ENCODE peak calls at places on chromosomes 7 and 10, in six cellular contexts. Y is heart right ventricle, N is psoas muscle, X is choroid plexus epithelial cell, U is suprapubic skin, B is OCI-LY7. J is an unnamed sample.

GRCh38 chr7:155893176-155893575 is 80.9 kb upstream of the SHH start:
- DNase-seq in Y (no peak), N (no peak), X (no peak), U (peak), B (no peak), J (no peak)

GRCh38 chr7:74606909-74607255 is 50.6 kb upstream of the GTF2I start:
- DNase-seq in Y (no peak), N (no peak), X (no peak), U (no peak), B (no peak), J (no peak)

GRCh38 chr10:88499569-88500470 is 83.3 kb downstream of the RNLS start:
- DNase-seq in Y (no peak), N (no peak), X (peak), U (no peak), B (no peak), J (no peak)

GRCh38 chr7:81308643-81309354 is 389.9 kb upstream of the SEMA3C start:
- DNase-seq in Y (no peak), N (no peak), X (peak), U (no peak), B (no peak), J (no peak)

GRCh38 chr7:123845823-123846216 is 851 bp downstream of the HYAL4 start:
- DNase-seq in Y (no peak), N (no peak), X (no peak), U (no peak), B (no peak), J (no peak)

GRCh38 chr7:116777613-116778380 is 84.6 kb upstream of the CAPZA2 start:
- DNase-seq in Y (no peak), N (no peak), X (peak), U (no peak), B (no peak), J (no peak)

GRCh38 chr7:45026984-45027773 is 27.2 kb downstream of the CCM2 start:
- DNase-seq in Y (no peak), N (no peak), X (peak), U (no peak), B (peak), J (peak)

GRCh38 chr7:134567368-134567767 is 18.5 kb downstream of the AKR1B15 start:
- DNase-seq in Y (no peak), N (no peak), X (no peak), U (no peak), B (no peak), J (no peak)

GRCh38 chr10:30625110-30625509 is 4.4 kb downstream of the LYZL2 start:
- DNase-seq in Y (no peak), N (no peak), X (no peak), U (no peak), B (no peak), J (no peak)

GRCh38 chr7:44189286-44189992 is at the start of gene GCK:
- DNase-seq in Y (no peak), N (no peak), X (no peak), U (peak), B (no peak), J (no peak)

GRCh38 chr10:91043173-91043910 is 122.5 kb upstream of the ANKRD1 start:
- DNase-seq in Y (peak), N (no peak), X (peak), U (no peak), B (peak), J (peak)

GRCh38 chr7:151838861-151839381 is 38.0 kb downstream of the PRKAG2 start:
- DNase-seq in Y (no peak), N (no peak), X (no peak), U (no peak), B (peak), J (peak)

GRCh38 chr10:19835952-19836351 is 19.7 kb downstream of the PLXDC2 start:
- DNase-seq in Y (no peak), N (no peak), X (no peak), U (no peak), B (no peak), J (no peak)

GRCh38 chr10:125189162-125189561 is 28.8 kb upstream of the CTBP2 start:
- DNase-seq in Y (no peak), N (no peak), X (no peak), U (no peak), B (no peak), J (no peak)

GRCh38 chr10:95304976-95305375 is 14.2 kb upstream of the PDLIM1 start:
- DNase-seq in Y (no peak), N (no peak), X (no peak), U (no peak), B (no peak), J (no peak)

GRCh38 chr7:82360591-82361386 is 82.8 kb downstream of the CACNA2D1 start:
- DNase-seq in Y (no peak), N (no peak), X (no peak), U (no peak), B (no peak), J (no peak)

GRCh38 chr7:138000081-138000701 is 1.7 kb downstream of the CREB3L2 start:
- DNase-seq in Y (peak), N (peak), X (peak), U (peak), B (peak), J (no peak)

GRCh38 chr7:131226116-131226562 is 101.5 kb upstream of the MKLN1 start:
- DNase-seq in Y (no peak), N (no peak), X (peak), U (no peak), B (no peak), J (no peak)

GRCh38 chr7:130734525-130735272 is 692 bp upstream of the KLF14 start:
- DNase-seq in Y (no peak), N (no peak), X (no peak), U (no peak), B (no peak), J (no peak)

GRCh38 chr10:28201666-28202400 is 101.0 kb downstream of the MPP7 start:
- DNase-seq in Y (no peak), N (no peak), X (no peak), U (no peak), B (no peak), J (no peak)

GRCh38 chr10:119738962-119739361 is 13.1 kb downstream of the INPP5F start:
- DNase-seq in Y (no peak), N (no peak), X (no peak), U (no peak), B (no peak), J (no peak)

GRCh38 chr10:94274142-94274787 is 88.5 kb downstream of the NOC3L start:
- DNase-seq in Y (peak), N (peak), X (peak), U (no peak), B (no peak), J (no peak)

GRCh38 chr10:100759331-100759730 is 13.9 kb downstream of the PAX2 start:
- DNase-seq in Y (no peak), N (no peak), X (no peak), U (no peak), B (no peak), J (no peak)

GRCh38 chr7:133491319-133491718 is 238.4 kb downstream of the EXOC4 start:
- DNase-seq in Y (no peak), N (no peak), X (no peak), U (no peak), B (no peak), J (no peak)

GRCh38 chr7:80127412-80128150 is 7.0 kb upstream of the GNAI1 start:
- DNase-seq in Y (no peak), N (no peak), X (peak), U (no peak), B (no peak), J (no peak)

GRCh38 chr10:113019096-113019495 is 69.0 kb downstream of the TCF7L2 start:
- DNase-seq in Y (no peak), N (no peak), X (no peak), U (no peak), B (no peak), J (no peak)

GRCh38 chr10:113020425-113020753 is 70.3 kb downstream of the TCF7L2 start:
- DNase-seq in Y (no peak), N (no peak), X (peak), U (no peak), B (no peak), J (no peak)

GRCh38 chr10:113021268-113022028 is 71.4 kb downstream of the TCF7L2 start:
- DNase-seq in Y (no peak), N (no peak), X (no peak), U (no peak), B (no peak), J (no peak)

GRCh38 chr10:113020838-113021237 is 70.8 kb downstream of the TCF7L2 start:
- DNase-seq in Y (no peak), N (peak), X (no peak), U (no peak), B (no peak), J (no peak)

DNA sequence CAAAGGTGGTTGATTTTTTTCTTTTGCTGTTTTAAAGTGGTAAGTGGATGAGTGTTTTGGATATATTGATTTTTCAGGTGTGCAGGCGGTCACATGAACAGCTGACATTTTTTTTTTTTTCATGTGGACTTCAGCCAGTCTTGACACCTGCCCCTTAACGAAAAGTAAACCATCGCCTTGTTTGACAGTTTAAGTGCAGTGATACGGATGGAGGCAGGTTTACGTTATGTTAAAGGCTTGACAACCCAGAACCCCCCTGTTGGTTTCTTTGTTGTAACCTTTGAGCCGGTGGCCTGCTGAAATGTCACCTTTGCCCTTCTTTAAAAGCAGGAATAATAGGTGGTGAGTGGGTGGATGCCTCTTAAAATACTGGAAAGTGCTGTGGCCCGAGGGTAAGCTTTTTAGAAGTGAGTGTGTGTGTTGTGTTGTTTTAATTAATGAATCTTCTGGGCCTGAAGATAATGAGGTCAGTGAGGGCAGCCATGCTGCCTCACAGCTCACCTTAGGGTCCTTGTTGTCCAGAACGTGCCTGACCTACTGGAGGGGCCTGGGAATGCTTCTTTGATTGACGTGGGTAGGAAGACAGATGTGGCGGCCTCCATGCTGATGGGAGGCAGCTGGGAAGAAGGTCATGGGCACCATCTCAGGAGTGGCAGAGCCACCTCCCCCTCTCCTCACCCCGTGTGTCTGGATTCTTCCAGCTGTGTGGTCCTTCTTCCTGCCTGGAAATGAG is 69.8 kb downstream of the TCF7L2 start:
- DNase-seq in Y (no peak), N (no peak), X (no peak), U (no peak), B (no peak), J (no peak)
- H3K4me3 ChIP-seq in Y (no peak), N (no peak), X (no peak), U (no peak), B (no peak), J (no peak)

DNA sequence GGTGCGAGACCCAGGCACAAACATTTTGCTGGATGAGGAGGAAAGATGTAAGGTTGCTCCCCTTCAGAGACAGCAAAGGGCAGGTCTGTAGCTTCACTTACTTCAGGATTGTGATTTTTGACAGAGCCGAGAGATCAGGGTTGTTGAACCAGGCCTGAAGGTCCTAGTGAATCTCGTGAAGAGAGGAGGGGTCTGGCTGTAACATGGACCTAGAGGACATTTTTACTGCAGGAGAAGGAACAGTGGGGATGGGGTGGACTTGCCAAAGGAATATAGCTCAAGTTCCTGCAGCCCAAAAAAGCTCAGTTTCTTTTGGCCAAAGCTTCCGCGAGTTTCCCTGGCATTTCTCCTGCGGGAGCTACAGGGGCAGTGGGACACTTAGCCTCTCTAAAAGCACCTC is 976 bp upstream of the EGFR start:
- DNase-seq in Y (no peak), N (no peak), X (no peak), U (no peak), B (no peak), J (no peak)
- H3K4me3 ChIP-seq in Y (peak), N (peak), X (peak), U (peak), B (no peak), J (no peak)

GRCh38 chr10:114957673-114958072 is 19.7 kb downstream of the TRUB1 start:
- DNase-seq in Y (no peak), N (no peak), X (peak), U (no peak), B (no peak), J (no peak)
- H3K4me3 ChIP-seq in Y (no peak), N (no peak), X (no peak), U (no peak), B (no peak), J (no peak)

DNA sequence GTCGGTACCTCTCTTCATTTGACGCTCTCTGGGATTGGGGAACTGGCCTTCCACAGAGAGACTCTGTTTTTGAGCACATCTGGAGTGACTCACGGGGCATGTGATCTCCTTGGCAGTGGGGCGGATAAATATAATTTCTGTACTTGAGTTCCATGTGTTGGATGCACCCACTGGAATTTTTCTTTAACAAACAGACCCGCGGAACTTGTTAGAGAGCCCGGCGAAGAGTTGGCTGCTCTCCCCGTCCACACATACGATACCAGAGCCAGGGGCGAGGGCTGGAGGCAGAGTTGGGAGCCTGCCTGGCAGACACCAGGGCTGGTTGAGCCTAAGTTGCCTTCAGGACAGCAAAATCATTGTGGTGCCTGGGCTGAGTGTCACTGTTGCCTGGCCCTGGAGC is at the start of gene FAM180A:
- DNase-seq in Y (peak), N (peak), X (no peak), U (peak), B (no peak), J (no peak)
- H3K4me3 ChIP-seq in Y (peak), N (peak), X (no peak), U (peak), B (no peak), J (no peak)

GRCh38 chr7:29607259-29607658 is 43.6 kb downstream of the PRR15 start:
- DNase-seq in Y (no peak), N (no peak), X (no peak), U (no peak), B (no peak), J (no peak)
- H3K4me3 ChIP-seq in Y (no peak), N (no peak), X (no peak), U (no peak), B (no peak), J (no peak)

DNA sequence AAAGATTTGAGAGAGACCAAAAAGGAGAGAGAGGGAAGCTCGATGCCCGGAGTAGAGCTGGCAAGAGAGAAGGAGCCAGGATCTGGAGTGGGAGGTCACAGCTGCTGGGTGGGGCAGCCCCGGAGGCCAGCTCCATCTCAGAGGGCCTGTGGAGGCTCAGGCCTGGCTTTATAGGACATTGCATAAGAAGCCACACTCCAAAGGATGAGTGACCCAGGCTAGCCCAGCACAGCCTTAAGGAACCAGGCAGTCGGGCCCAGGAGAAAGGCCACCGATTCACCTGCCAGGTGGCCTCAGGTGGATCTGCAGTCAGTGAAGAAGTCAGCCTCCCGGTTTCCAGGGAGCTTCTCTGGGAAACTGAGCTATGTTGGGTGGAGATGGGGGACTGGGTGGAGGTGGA is 691 bp downstream of the PLAC9 start:
- DNase-seq in Y (peak), N (peak), X (no peak), U (peak), B (no peak), J (no peak)
- H3K4me3 ChIP-seq in Y (peak), N (peak), X (peak), U (peak), B (no peak), J (no peak)

GRCh38 chr7:906776-907157 is 30.4 kb downstream of the GET4 start:
- DNase-seq in Y (no peak), N (no peak), X (no peak), U (no peak), B (no peak), J (no peak)

GRCh38 chr7:910441-910861 is 34.1 kb downstream of the GET4 start:
- DNase-seq in Y (no peak), N (no peak), X (no peak), U (no peak), B (peak), J (no peak)

GRCh38 chr7:909358-910329 is 33.3 kb downstream of the GET4 start:
- DNase-seq in Y (peak), N (peak), X (peak), U (no peak), B (peak), J (no peak)

GRCh38 chr7:907158-907980 is 31.0 kb downstream of the GET4 start:
- DNase-seq in Y (peak), N (peak), X (no peak), U (no peak), B (no peak), J (no peak)

GRCh38 chr7:908159-908918 is 32.0 kb downstream of the GET4 start:
- DNase-seq in Y (no peak), N (no peak), X (no peak), U (no peak), B (no peak), J (no peak)
- H3K4me3 ChIP-seq in Y (peak), N (peak), X (no peak), U (peak), B (no peak), J (no peak)

J was measured in Jurkat, Clone E6-1.